ENCODE peak calls at places on chromosomes 6 and 20, in eight cellular contexts. E, N, W, J, H, O, L and B are unnamed samples.

GRCh38 chr20:17868146-17868545 is 100.4 kb downstream of the SNX5 start:
- DNase-seq in W (no peak), L (no peak), J (no peak), E (no peak), H (no peak), O (no peak), N (no peak), B (no peak)

GRCh38 chr6:7878401-7878964 is 32.1 kb downstream of the TXNDC5 start:
- DNase-seq in H (no peak), J (no peak), E (no peak), W (no peak), N (no peak), L (no peak), O (no peak), B (no peak)

GRCh38 chr6:74115674-74116073 is 419.7 kb downstream of the CD109 start:
- DNase-seq in O (no peak), H (no peak), N (no peak), J (no peak), E (peak; percentile 15), L (no peak), W (no peak), B (no peak)

GRCh38 chr6:44275749-44276648 is 5.7 kb downstream of the TMEM151B start:
- DNase-seq in N (no peak), H (no peak), O (no peak), L (no peak), W (no peak), E (no peak), J (no peak), B (no peak)

GRCh38 chr6:113901482-113901881 is 44.3 kb downstream of the MARCKS start:
- DNase-seq in W (no peak), E (no peak), O (peak; percentile 25), N (no peak), H (no peak), L (no peak), J (no peak), B (no peak)

GRCh38 chr6:113529191-113529590 is 328.0 kb upstream of the MARCKS start:
- DNase-seq in J (no peak), W (no peak), H (no peak), L (no peak), N (no peak), E (no peak), O (no peak), B (no peak)

GRCh38 chr6:111661541-111662041 is 55.9 kb upstream of the TRAF3IP2 start:
- DNase-seq in E (peak; percentile 30), W (no peak), J (no peak), O (no peak), H (no peak), N (no peak), L (no peak), B (no peak)

GRCh38 chr6:6747371-6747770 is 158.9 kb downstream of the LY86 start:
- DNase-seq in E (no peak), H (no peak), W (no peak), O (no peak), N (no peak), J (no peak), L (no peak), B (no peak)

GRCh38 chr6:37114612-37115011 is 55.3 kb upstream of the PIM1 start:
- DNase-seq in J (no peak), N (no peak), O (no peak), H (no peak), E (no peak), W (no peak), L (no peak), B (no peak)

GRCh38 chr6:33656844-33657243 is 35.7 kb downstream of the ITPR3 start:
- DNase-seq in H (no peak), J (no peak), N (no peak), W (no peak), O (no peak), E (no peak), L (no peak), B (no peak)

GRCh38 chr6:167330745-167331144 is 5.9 kb downstream of the TTLL2 start:
- DNase-seq in E (peak; percentile 10), H (no peak), N (no peak), J (no peak), W (no peak), O (no peak), L (no peak), B (no peak)

GRCh38 chr20:54340667-54341081 is 132.8 kb downstream of the PFDN4 start:
- DNase-seq in E (no peak), O (peak; percentile 73), W (no peak), H (no peak), N (no peak), L (no peak), J (peak; percentile 64), B (no peak)

GRCh38 chr20:6828794-6829423 is 61.4 kb downstream of the BMP2 start:
- DNase-seq in W (no peak), N (no peak), E (peak; percentile 74), J (peak; percentile 65), L (peak; percentile 63), H (peak; percentile 80), O (peak; percentile 68), B (no peak)

GRCh38 chr6:86500035-86500434 is 437.3 kb upstream of the HTR1E start:
- DNase-seq in N (no peak), E (no peak), J (no peak), O (no peak), W (no peak), L (no peak), H (no peak), B (no peak)

GRCh38 chr6:108180266-108180665 is 14.4 kb downstream of the NR2E1 start:
- DNase-seq in O (no peak), W (no peak), J (no peak), N (no peak), H (no peak), E (no peak), L (no peak), B (no peak)

GRCh38 chr6:36920546-36920945 is 34.0 kb upstream of the PI16 start:
- DNase-seq in H (peak; percentile 2), N (no peak), E (no peak), L (no peak), O (no peak), J (no peak), W (no peak), B (no peak)

GRCh38 chr6:89117285-89118108 is at the start of gene SRSF12:
- DNase-seq in E (peak; percentile 19), W (no peak), J (peak; percentile 55), L (peak; percentile 34), H (peak; percentile 71), O (no peak), N (peak; percentile 9), B (no peak)

GRCh38 chr6:104930939-104931338 is 26.0 kb upstream of the LIN28B start:
- DNase-seq in E (no peak), N (no peak), H (no peak), W (no peak), L (no peak), O (no peak), J (no peak), B (no peak)

GRCh38 chr20:50421356-50422340 is 88.5 kb upstream of the PTPN1 start:
- DNase-seq in O (no peak), L (no peak), N (no peak), H (no peak), J (no peak), W (no peak), E (peak; percentile 48), B (no peak)

GRCh38 chr20:62551408-62552323 is 75.9 kb upstream of the GATA5 start:
- DNase-seq in H (no peak), L (no peak), O (no peak), J (no peak), N (no peak), W (no peak), E (no peak), B (no peak)

GRCh38 chr6:51648236-51648635 is 439.2 kb downstream of the PKHD1 start:
- DNase-seq in W (no peak), H (no peak), O (no peak), J (no peak), N (no peak), E (no peak), L (no peak), B (no peak)

GRCh38 chr6:26272171-26272631 is 92.8 kb upstream of the BTN3A2 start:
- DNase-seq in L (no peak), H (peak; percentile 88), J (no peak), E (no peak), O (no peak), W (no peak), N (no peak), B (no peak)

GRCh38 chr6:37483917-37484785 is 15.5 kb downstream of the CCDC167 start:
- DNase-seq in E (peak; percentile 52), W (no peak), N (peak; percentile 70), O (peak; percentile 19), H (peak; percentile 82), L (peak; percentile 26), J (peak; percentile 47), B (no peak)

GRCh38 chr6:4774715-4775590 is 1.3 kb upstream of the CDYL start:
- DNase-seq in J (no peak), W (no peak), O (peak; percentile 4), H (peak; percentile 76), N (peak; percentile 4), E (no peak), L (no peak), B (no peak)

GRCh38 chr20:46128310-46129151 is 10.4 kb downstream of the CD40 start:
- DNase-seq in J (no peak), E (peak; percentile 44), L (peak; percentile 29), H (peak; percentile 71), N (no peak), W (no peak), O (no peak), B (peak; percentile 4)

GRCh38 chr6:31652925-31653724 is 664 bp upstream of the BAG6 start:
- DNase-seq in N (no peak), L (no peak), E (no peak), J (peak; percentile 98), H (peak; percentile 95), O (no peak), W (peak; percentile 61), B (no peak)

GRCh38 chr6:141963543-141964295 is 169.0 kb upstream of the GJE1 start:
- DNase-seq in O (no peak), J (no peak), E (no peak), W (no peak), H (no peak), N (no peak), L (no peak), B (no peak)

GRCh38 chr6:3163248-3163594 is 5.9 kb upstream of the TUBB2A start:
- DNase-seq in H (no peak), L (no peak), W (no peak), E (no peak), N (no peak), O (no peak), J (peak; percentile 52), B (peak; percentile 28)

GRCh38 chr20:45088247-45088646 is 12.7 kb downstream of the KCNS1 start:
- DNase-seq in L (no peak), O (peak; percentile 11), W (no peak), J (peak; percentile 59), H (no peak), N (no peak), E (no peak), B (no peak)

GRCh38 chr6:9138856-9139426 is 703.6 kb upstream of the SLC35B3 start:
- DNase-seq in O (no peak), W (no peak), L (no peak), N (no peak), J (no peak), E (no peak), H (no peak), B (no peak)

GRCh38 chr6:11222385-11223277 is 9.8 kb downstream of the NEDD9 start:
- DNase-seq in O (no peak), N (no peak), H (no peak), J (no peak), L (peak; percentile 9), W (no peak), E (no peak), B (no peak)

GRCh38 chr6:35218021-35218420 is 4.3 kb downstream of the SCUBE3 start:
- DNase-seq in L (no peak), N (no peak), E (no peak), H (no peak), O (no peak), J (no peak), W (no peak), B (no peak)